ENCODE peak calls at places on chromosomes 6 and 20, in ten cellular contexts. K is body of pancreas, W is endothelial cell of umbilical vein, V is Peyer's patch, F is H54, P is heart left ventricle, T is uterus, L is HCT116, C is right lobe of liver, B is stomach. G is an unnamed sample.

GRCh38 chr6:160534050-160534696 is 129.9 kb downstream of the LPA start:
- DNase-seq in B (peak), L (peak), F (no peak), C (peak), T (peak), P (peak), K (peak), V (peak), W (peak), G (peak)

GRCh38 chr6:118968416-118968815 is 33.5 kb upstream of the MCM9 start:
- DNase-seq in T (no peak), L (peak), P (no peak), B (no peak), F (no peak), V (no peak), K (no peak), W (peak), C (no peak), G (no peak)

GRCh38 chr20:51095755-51096509 is 73.0 kb upstream of the KCNG1 start:
- DNase-seq in K (no peak), W (no peak), C (no peak), L (no peak), T (no peak), V (no peak), F (no peak), P (no peak), B (no peak), G (no peak)

GRCh38 chr6:44935693-44936300 is 392.3 kb upstream of the RUNX2 start:
- DNase-seq in T (no peak), B (no peak), P (no peak), K (no peak), C (no peak), F (no peak), W (no peak), V (no peak), L (no peak), G (no peak)

GRCh38 chr6:166050559-166050958 is 117.1 kb downstream of the TBXT start:
- DNase-seq in K (no peak), W (no peak), F (no peak), B (no peak), L (no peak), C (no peak), P (no peak), T (no peak), V (no peak), G (no peak)

GRCh38 chr6:139370707-139371345 is 3.6 kb downstream of the CITED2 start:
- DNase-seq in F (no peak), P (no peak), T (no peak), V (no peak), C (no peak), K (no peak), B (no peak), L (no peak), W (no peak), G (no peak)

GRCh38 chr6:141117869-141118268 is 1014.9 kb upstream of the GJE1 start:
- DNase-seq in V (no peak), P (no peak), C (no peak), K (no peak), L (no peak), T (no peak), B (no peak), W (no peak), F (no peak), G (no peak)

GRCh38 chr20:23995905-23996666 is 7.5 kb upstream of the GGTLC1 start:
- DNase-seq in L (peak), C (peak), V (peak), T (peak), F (no peak), K (peak), W (peak), B (peak), P (peak), G (peak)

GRCh38 chr6:142444388-142444787 is 142.6 kb downstream of the ADGRG6 start:
- DNase-seq in V (no peak), C (no peak), W (no peak), K (no peak), B (no peak), F (no peak), P (no peak), L (no peak), T (no peak), G (no peak)

GRCh38 chr6:136526196-136526930 is 23.9 kb downstream of the MAP7 start:
- DNase-seq in F (no peak), C (peak), V (no peak), K (peak), B (peak), L (no peak), P (peak), T (no peak), W (peak), G (peak)

GRCh38 chr20:18543932-18544331 is 23.3 kb upstream of the SMIM26 start:
- DNase-seq in K (peak), W (no peak), F (no peak), T (no peak), V (peak), L (no peak), P (peak), C (peak), B (peak), G (peak)

GRCh38 chr6:111938710-111939109 is 65.5 kb upstream of the FYN start:
- DNase-seq in L (no peak), T (no peak), B (no peak), W (peak), F (peak), K (no peak), C (no peak), V (no peak), P (no peak), G (no peak)

GRCh38 chr6:15628499-15629131 is 34.2 kb downstream of the DTNBP1 start:
- DNase-seq in P (no peak), B (no peak), L (no peak), K (peak), F (peak), W (no peak), T (no peak), C (no peak), V (no peak), G (no peak)

GRCh38 chr6:142459267-142459666 is 157.5 kb downstream of the ADGRG6 start:
- DNase-seq in T (no peak), P (no peak), C (no peak), F (no peak), K (no peak), L (no peak), V (no peak), B (no peak), W (no peak), G (no peak)

GRCh38 chr6:143260857-143261256 is 189.6 kb downstream of the ADAT2 start:
- DNase-seq in C (no peak), T (no peak), F (peak), L (no peak), W (no peak), B (no peak), V (no peak), K (no peak), P (no peak), G (no peak)

GRCh38 chr6:89411269-89412070 is 603 bp downstream of the RRAGD start:
- DNase-seq in L (no peak), C (peak), P (peak), B (peak), W (no peak), V (peak), T (peak), K (peak), F (no peak), G (peak)
- TF ChIP-seq POLR2A in L (no peak), C (no peak), P (no peak), B (no peak), W (no peak), V (no peak), T (no peak), K (no peak), F (no peak), G (no peak)

GRCh38 chr6:36374956-36375355 is 12.5 kb downstream of the ETV7 start:
- DNase-seq in V (no peak), C (no peak), L (no peak), P (no peak), W (no peak), K (no peak), F (no peak), B (no peak), T (no peak), G (no peak)
- TF ChIP-seq POLR2A in V (no peak), C (no peak), L (no peak), P (no peak), W (no peak), K (no peak), F (no peak), B (no peak), T (no peak), G (no peak)

DNA sequence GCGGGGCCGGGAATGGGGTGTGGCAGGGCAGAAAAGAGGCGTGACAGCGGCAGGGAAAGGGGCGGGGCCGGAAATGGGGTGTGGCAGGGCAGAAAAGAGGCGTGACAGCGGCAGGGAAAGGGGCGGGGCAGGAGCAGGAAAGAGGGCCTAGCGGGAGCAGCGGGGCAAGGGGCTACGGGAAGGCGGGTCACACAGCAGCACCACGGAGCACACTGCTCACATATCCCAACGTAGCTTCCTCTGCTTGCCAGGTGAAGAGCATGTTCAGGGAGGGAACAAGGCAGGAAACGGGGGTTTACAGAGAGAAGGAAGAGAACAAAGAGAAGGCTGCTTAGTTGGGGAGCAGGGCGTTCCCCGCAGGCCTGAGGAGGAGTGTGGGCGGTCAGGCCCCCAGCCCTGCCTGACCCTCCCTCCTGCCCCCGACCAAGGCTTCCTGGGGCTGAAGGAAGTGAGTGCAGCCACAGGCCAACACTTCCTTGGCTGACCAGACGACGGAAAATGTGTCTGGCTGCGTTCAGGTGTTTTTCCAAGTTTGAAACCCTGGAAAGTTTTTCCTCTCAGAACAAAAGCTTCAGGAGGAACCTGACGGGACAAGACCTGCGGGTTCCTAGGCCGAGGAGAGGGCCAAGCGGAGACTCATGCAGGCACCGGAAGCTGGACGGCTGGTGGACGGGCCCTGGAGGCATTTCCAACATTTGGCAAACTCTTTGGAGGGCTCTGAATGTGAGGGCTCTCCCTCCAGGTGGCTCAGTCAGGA is 13.8 kb downstream of the UCKL1 start:
- DNase-seq in C (peak), V (no peak), F (no peak), P (peak), B (peak), K (no peak), T (peak), L (no peak), W (peak), G (peak)
- TF ChIP-seq POLR2A in C (no peak), V (no peak), F (no peak), P (no peak), B (no peak), K (no peak), T (no peak), L (no peak), W (no peak), G (no peak)

DNA sequence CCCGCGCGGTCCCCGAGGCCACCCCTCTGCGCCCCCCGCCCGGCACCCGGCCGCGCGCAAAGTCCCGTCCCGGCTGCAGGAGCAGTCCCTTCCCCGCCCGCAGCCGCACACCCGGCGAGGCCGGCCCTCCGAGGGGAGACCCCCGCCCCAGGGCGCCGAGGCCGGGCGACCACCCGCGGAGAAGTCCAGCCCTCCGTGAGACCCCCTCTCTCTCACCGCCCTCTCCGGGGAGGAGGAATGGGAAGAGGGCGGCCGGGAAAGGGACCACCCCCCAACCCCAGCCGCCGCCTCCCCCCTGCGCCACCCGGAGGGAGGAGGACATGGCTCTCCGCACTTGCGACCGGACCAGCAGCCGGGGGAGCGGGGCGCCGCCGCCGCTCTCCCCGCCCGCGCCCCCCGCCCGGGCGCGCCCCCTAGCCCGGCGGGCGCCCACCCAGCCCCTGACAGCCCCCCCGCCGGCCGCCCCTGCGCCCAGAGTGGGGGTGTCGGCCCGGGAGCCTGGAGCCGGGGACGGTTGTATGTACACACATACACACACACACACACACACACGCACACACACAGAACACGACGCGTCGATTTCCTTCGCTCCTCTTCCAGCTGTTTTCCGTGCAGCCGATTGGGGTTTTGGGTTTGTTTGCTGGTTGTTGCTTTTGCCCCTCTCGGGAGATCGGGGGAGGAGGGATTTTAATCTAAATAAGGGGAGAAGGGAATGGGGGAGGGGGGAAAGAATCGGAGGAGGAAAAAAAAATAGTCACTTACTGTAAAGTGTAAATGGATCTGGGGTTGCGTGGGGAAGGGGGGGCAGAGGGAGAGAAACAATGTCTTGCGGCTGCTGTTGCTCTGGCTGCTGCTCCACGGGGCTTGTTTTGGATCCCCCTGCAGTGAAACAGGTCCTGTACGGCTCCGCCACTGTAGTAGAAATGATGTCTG is at the start of gene ATXN1:
- DNase-seq in L (no peak), C (peak), K (peak), F (peak), B (peak), P (peak), W (peak), T (peak), V (peak), G (peak)
- TF ChIP-seq POLR2A in L (no peak), C (peak), K (peak), F (no peak), B (no peak), P (no peak), W (no peak), T (peak), V (peak), G (peak)

DNA sequence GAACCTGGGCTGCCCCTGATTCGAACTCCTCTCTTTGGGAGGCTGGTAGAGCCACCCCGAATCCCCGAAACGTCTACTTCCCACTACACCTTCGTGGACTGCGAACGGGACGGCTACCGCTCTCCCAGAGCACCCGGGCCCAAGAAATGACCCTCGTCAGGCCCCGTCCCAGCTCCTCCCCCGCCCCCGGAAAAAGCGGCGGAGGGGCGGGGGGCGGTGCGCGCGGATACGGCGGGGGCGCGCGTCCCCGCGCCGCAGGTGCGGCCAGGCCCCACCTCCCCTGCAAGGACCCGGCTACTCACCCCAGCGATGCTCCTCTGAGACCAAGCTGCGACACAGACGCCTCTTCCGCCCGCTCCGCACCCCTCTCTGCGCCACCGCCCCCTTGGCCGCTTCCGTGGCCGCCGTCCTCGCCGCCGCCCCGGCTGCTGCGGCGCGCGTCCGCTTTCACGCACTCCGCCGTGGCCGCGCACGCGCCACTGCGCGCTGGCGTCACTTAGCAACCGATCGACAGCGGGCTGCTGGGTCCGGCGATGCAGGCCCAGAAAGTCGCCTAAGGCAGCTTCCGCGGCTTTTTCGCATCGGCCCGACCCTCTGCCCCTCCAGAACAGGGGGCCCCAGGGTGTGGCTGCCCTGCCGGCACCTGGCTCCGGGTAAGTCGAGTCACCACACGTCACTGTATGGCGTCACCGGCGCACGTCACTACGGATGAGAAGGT is at the start of gene BTBD9:
- DNase-seq in V (peak), K (peak), L (peak), F (peak), W (peak), T (peak), C (peak), B (peak), P (peak), G (peak)
- TF ChIP-seq POLR2A in V (peak), K (peak), L (peak), F (peak), W (peak), T (peak), C (peak), B (no peak), P (no peak), G (peak)

GRCh38 chr6:147226163-147226724 is 22.0 kb downstream of the STXBP5 start:
- DNase-seq in B (no peak), L (no peak), K (no peak), F (no peak), T (no peak), P (no peak), C (no peak), V (no peak), W (no peak), G (no peak)

GRCh38 chr6:147231589-147231988 is 27.4 kb downstream of the STXBP5 start:
- DNase-seq in B (no peak), T (no peak), L (no peak), C (no peak), W (no peak), V (no peak), K (no peak), F (no peak), P (no peak), G (no peak)

GRCh38 chr6:147223751-147224150 is 19.5 kb downstream of the STXBP5 start:
- DNase-seq in P (no peak), F (no peak), L (no peak), C (no peak), B (no peak), V (no peak), K (no peak), W (no peak), T (no peak), G (no peak)

GRCh38 chr6:147226877-147227276 is 22.7 kb downstream of the STXBP5 start:
- DNase-seq in V (no peak), C (no peak), F (no peak), L (no peak), W (no peak), T (no peak), B (no peak), P (no peak), K (no peak), G (no peak)

DNA sequence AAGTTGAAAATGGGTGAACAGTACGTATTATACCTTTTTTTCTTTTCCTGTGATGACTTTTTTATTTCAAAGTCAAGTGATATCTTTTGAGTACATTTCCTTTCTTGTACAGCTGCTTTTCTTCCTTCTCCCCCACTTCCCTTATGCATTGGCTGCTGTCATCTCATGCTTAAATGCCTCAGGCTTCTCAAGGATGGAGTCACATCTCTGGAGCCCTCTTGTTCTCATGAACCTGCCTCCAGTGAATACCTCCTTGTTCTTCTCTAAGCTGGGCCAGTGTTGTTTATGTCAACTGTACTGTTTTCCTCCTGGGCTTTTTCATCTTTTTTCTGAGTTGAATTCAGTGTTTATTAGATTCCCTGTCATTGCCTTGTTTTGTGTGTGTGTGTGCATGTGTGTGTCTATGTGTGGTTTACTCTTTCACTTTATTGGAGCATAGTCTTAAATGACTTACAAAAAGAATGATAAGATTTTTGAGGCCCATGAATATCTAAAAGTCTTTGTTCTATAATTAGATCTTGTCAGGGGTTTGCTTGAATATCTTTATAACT is 23.6 kb downstream of the STXBP5 start:
- DNase-seq in K (no peak), L (no peak), T (no peak), P (no peak), C (no peak), B (no peak), F (no peak), V (no peak), W (no peak), G (no peak)
- TF ChIP-seq POLR2A in K (no peak), L (no peak), T (no peak), P (no peak), C (no peak), B (no peak), F (no peak), V (no peak), W (no peak), G (no peak)

GRCh38 chr6:43368517-43369160 is 808 bp downstream of the ZNF318 start:
- DNase-seq in V (peak), L (no peak), C (peak), P (peak), W (peak), F (peak), K (peak), B (peak), T (peak), G (peak)
- TF ChIP-seq POLR2A in V (no peak), L (no peak), C (no peak), P (no peak), W (no peak), F (no peak), K (no peak), B (no peak), T (no peak), G (no peak)

GRCh38 chr6:6736753-6737654 is 148.5 kb downstream of the LY86 start:
- DNase-seq in K (no peak), C (no peak), T (peak), W (peak), L (no peak), B (peak), F (no peak), P (peak), V (peak), G (no peak)
- TF ChIP-seq POLR2A in K (no peak), C (no peak), T (no peak), W (no peak), L (no peak), B (no peak), F (no peak), P (no peak), V (no peak), G (no peak)

GRCh38 chr6:163960128-163960527 is 545.6 kb downstream of the QKI start:
- DNase-seq in V (no peak), T (no peak), L (no peak), B (no peak), F (no peak), W (no peak), C (no peak), K (no peak), P (no peak), G (no peak)

GRCh38 chr6:163965426-163966348 is 551.2 kb downstream of the QKI start:
- DNase-seq in W (peak), T (peak), K (peak), F (no peak), P (peak), V (no peak), L (no peak), C (no peak), B (no peak), G (no peak)

GRCh38 chr6:163963205-163964120 is 548.9 kb downstream of the QKI start:
- DNase-seq in V (no peak), C (no peak), T (no peak), B (no peak), K (no peak), P (peak), F (no peak), L (no peak), W (no peak), G (no peak)

GRCh38 chr6:163962627-163963117 is 548.2 kb downstream of the QKI start:
- DNase-seq in V (no peak), B (no peak), W (no peak), C (no peak), T (no peak), L (no peak), F (no peak), P (peak), K (no peak), G (no peak)

DNA sequence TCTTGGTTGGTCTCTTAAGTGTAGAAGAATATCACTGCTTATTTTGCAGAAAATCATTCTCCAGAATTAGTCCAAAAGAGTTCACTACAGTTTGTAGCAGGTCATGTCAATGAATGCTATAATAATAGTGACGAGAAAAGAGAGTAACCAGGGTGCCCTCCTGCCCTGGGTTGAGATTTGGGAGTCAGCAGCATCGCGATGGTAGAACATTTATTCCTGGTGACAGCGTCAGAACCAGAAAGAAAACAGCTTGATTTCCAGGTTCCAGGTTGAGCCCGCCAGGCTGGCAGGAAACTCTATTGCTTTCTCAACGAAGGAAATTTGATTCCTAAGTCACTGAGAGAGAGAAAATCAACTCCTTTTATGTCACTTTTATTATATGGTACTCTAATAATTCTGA is 550.3 kb downstream of the QKI start:
- DNase-seq in V (no peak), L (no peak), C (no peak), P (no peak), K (no peak), W (no peak), F (no peak), B (no peak), T (no peak), G (no peak)
- TF ChIP-seq POLR2A in V (no peak), L (no peak), C (no peak), P (no peak), K (no peak), W (no peak), F (no peak), B (no peak), T (no peak), G (no peak)